ENCODE peak calls at places on chromosomes 5 and 9, in nine cellular contexts. N is ACHN, E is epithelial cell of prostate, Y is mammary epithelial cell, L is MCF 10A, F is fibroblast of lung, R is A172, O is right lobe of liver, C is COR-L47. W is an unnamed sample.
A peak's percentile ranks its signal among the peaks of the same experiment; 100 is the strongest.

GRCh38 chr9:130936285-130937117 is 2.5 kb downstream of the FIBCD1 start:
- DNase-seq in Y (peak; percentile 47), C (no peak), E (no peak), F (peak; percentile 76), O (no peak), L (peak; percentile 41), R (peak; percentile 59), N (no peak), W (peak; percentile 38)

GRCh38 chr9:123419721-123420559 is 63.9 kb downstream of the CRB2 start:
- DNase-seq in E (no peak), F (no peak), O (no peak), N (no peak), Y (no peak), L (no peak), R (no peak), C (no peak), W (no peak)

GRCh38 chr9:109817846-109818472 is 38.0 kb downstream of the PALM2AKAP2 start:
- DNase-seq in L (peak; percentile 91), F (peak; percentile 98), N (peak; percentile 91), C (peak; percentile 75), R (peak; percentile 98), E (peak; percentile 73), Y (peak; percentile 87), O (peak; percentile 71), W (peak; percentile 87)

GRCh38 chr9:113572076-113572861 is 108.7 kb downstream of the RGS3 start:
- DNase-seq in E (no peak), F (no peak), N (no peak), R (no peak), C (no peak), L (no peak), O (peak; percentile 30), Y (no peak), W (no peak)

GRCh38 chr5:107436276-107436675 is 234.5 kb downstream of the EFNA5 start:
- DNase-seq in N (no peak), F (no peak), Y (no peak), C (no peak), E (no peak), L (no peak), O (no peak), R (no peak), W (no peak)

GRCh38 chr9:61671276-61671973 is 481.6 kb downstream of the SPATA31A7 start:
- DNase-seq in L (no peak), Y (no peak), C (no peak), E (no peak), R (no peak), N (no peak), F (no peak), O (peak; percentile 39), W (no peak)

GRCh38 chr9:131714821-131715220 is 25.1 kb downstream of the RAPGEF1 start:
- DNase-seq in N (no peak), R (no peak), Y (no peak), L (no peak), F (no peak), E (no peak), C (no peak), O (no peak), W (no peak)

GRCh38 chr9:35042081-35042604 is 30.3 kb downstream of the VCP start:
- DNase-seq in L (peak; percentile 51), E (peak; percentile 14), Y (peak; percentile 66), N (no peak), R (peak; percentile 14), O (no peak), F (no peak), C (no peak), W (no peak)

GRCh38 chr5:112757468-112758208 is 20.0 kb downstream of the APC start:
- DNase-seq in F (peak; percentile 48), E (no peak), N (peak; percentile 69), R (peak; percentile 67), O (no peak), Y (peak; percentile 34), C (peak; percentile 65), L (peak; percentile 61), W (peak; percentile 38)

GRCh38 chr5:64742821-64743220 is 25.7 kb downstream of the SREK1IP1 start:
- DNase-seq in N (no peak), F (no peak), L (no peak), E (no peak), O (no peak), R (no peak), C (no peak), Y (no peak), W (no peak)

GRCh38 chr9:68777070-68777763 is 72.2 kb downstream of the PIP5K1B start:
- DNase-seq in N (no peak), Y (no peak), R (no peak), L (no peak), O (no peak), F (no peak), E (no peak), C (no peak), W (no peak)